ENCODE peak calls at places on chromosomes 2 and 18, in four cellular contexts. G is H7; H is naive thymus-derived CD8-positive, alpha-beta T cell; F is choroid plexus epithelial cell. Z is an unnamed sample.

GRCh38 chr2:28453396-28453795 is 42.5 kb upstream of the PLB1 start:
- DNase-seq in H (no peak), G (no peak), F (no peak), Z (no peak)

GRCh38 chr2:113225505-113226259 is 51.9 kb downstream of the PSD4 start:
- DNase-seq in G (peak; percentile 75), H (no peak), F (peak; percentile 63), Z (peak; percentile 21)

GRCh38 chr2:38719706-38720105 is 31.5 kb downstream of the SRSF7 start:
- DNase-seq in F (no peak), G (no peak), H (no peak), Z (no peak)

GRCh38 chr18:42113529-42114191 is 158.6 kb downstream of the PIK3C3 start:
- DNase-seq in H (no peak), F (peak; percentile 64), G (no peak), Z (no peak)

GRCh38 chr18:13878858-13879257 is 36.5 kb downstream of the MC2R start:
- DNase-seq in H (no peak), G (no peak), F (no peak), Z (no peak)

GRCh38 chr2:193267496-193268002 is 1072.8 kb upstream of the TMEFF2 start:
- DNase-seq in F (no peak), H (no peak), G (no peak), Z (no peak)

GRCh38 chr2:178700922-178701342 is 106.3 kb downstream of the TTN start:
- DNase-seq in G (peak; percentile 43), F (peak; percentile 54), H (no peak), Z (peak; percentile 12)

GRCh38 chr2:134260726-134261125 is 6.9 kb downstream of the MGAT5 start:
- DNase-seq in F (peak; percentile 72), H (no peak), G (no peak), Z (no peak)

GRCh38 chr18:76613058-76613457 is 118.0 kb upstream of the ZNF516 start:
- DNase-seq in H (no peak), F (no peak), G (no peak), Z (no peak)

GRCh38 chr18:62788891-62789290 is 73.5 kb downstream of the PHLPP1 start:
- DNase-seq in F (peak; percentile 48), G (no peak), H (peak; percentile 11), Z (no peak)

GRCh38 chr18:45731706-45732105 is 7.7 kb downstream of the SLC14A1 start:
- DNase-seq in F (no peak), H (no peak), G (no peak), Z (no peak)

GRCh38 chr2:137886432-137886831 is 77.8 kb upstream of the HNMT start:
- DNase-seq in H (no peak), G (peak; percentile 8), F (no peak), Z (no peak)

GRCh38 chr2:169815849-169816248 is 8.9 kb downstream of the METTL5 start:
- DNase-seq in G (no peak), H (no peak), F (peak; percentile 90), Z (no peak)

GRCh38 chr2:95032868-95033603 is 7.5 kb downstream of the MAL start:
- DNase-seq in F (no peak), G (peak; percentile 77), H (no peak), Z (no peak)